ENCODE peak calls at places on chromosomes 6 and 20, in seven cellular contexts. H is tibial artery, V is AG09319, N is fibroblast of lung, T is coronary artery, Y is cardiac fibroblast, D is glutamatergic neuron. L is an unnamed sample.
A peak's percentile ranks its signal among the peaks of the same experiment; 100 is the strongest.

GRCh38 chr20:49758781-49759180 is 45.1 kb upstream of the B4GALT5 start:
- DNase-seq in H (no peak), V (no peak), T (no peak), Y (no peak), D (no peak), N (no peak), L (no peak)

GRCh38 chr6:143535189-143535614 is 23.7 kb upstream of the FUCA2 start:
- DNase-seq in T (no peak), D (no peak), N (no peak), V (no peak), Y (no peak), H (no peak), L (no peak)

GRCh38 chr6:13722880-13723279 is 11.2 kb upstream of the RANBP9 start:
- DNase-seq in H (no peak), T (no peak), V (no peak), N (no peak), Y (no peak), D (no peak), L (no peak)

GRCh38 chr20:10555865-10556308 is 117.9 kb downstream of the JAG1 start:
- DNase-seq in T (no peak), Y (peak; percentile 85), V (no peak), N (peak; percentile 69), D (no peak), H (no peak), L (no peak)

GRCh38 chr6:57265755-57266221 is 43.7 kb upstream of the RAB23 start:
- DNase-seq in T (no peak), V (no peak), N (peak; percentile 80), Y (peak; percentile 88), D (no peak), H (no peak), L (no peak)

GRCh38 chr6:145080651-145081050 is 654.7 kb downstream of the EPM2A start:
- DNase-seq in T (no peak), H (no peak), V (no peak), Y (no peak), D (no peak), N (no peak), L (no peak)

GRCh38 chr6:144469144-144469575 is 184.0 kb downstream of the UTRN start:
- DNase-seq in T (no peak), D (no peak), H (no peak), Y (no peak), V (no peak), N (no peak), L (no peak)

GRCh38 chr6:155177369-155177961 is 86.3 kb upstream of the CLDN20 start:
- DNase-seq in D (no peak), T (no peak), N (peak; percentile 85), H (no peak), V (peak; percentile 39), Y (peak; percentile 89), L (no peak)

GRCh38 chr6:30763618-30764489 is 19.5 kb upstream of the IER3 start:
- DNase-seq in N (no peak), V (no peak), D (no peak), H (no peak), Y (peak; percentile 49), T (no peak), L (no peak)

GRCh38 chr6:138570716-138571020 is 71.4 kb upstream of the NHSL1 start:
- DNase-seq in Y (no peak), T (no peak), D (no peak), N (peak; percentile 23), H (no peak), V (no peak), L (no peak)

DNA sequence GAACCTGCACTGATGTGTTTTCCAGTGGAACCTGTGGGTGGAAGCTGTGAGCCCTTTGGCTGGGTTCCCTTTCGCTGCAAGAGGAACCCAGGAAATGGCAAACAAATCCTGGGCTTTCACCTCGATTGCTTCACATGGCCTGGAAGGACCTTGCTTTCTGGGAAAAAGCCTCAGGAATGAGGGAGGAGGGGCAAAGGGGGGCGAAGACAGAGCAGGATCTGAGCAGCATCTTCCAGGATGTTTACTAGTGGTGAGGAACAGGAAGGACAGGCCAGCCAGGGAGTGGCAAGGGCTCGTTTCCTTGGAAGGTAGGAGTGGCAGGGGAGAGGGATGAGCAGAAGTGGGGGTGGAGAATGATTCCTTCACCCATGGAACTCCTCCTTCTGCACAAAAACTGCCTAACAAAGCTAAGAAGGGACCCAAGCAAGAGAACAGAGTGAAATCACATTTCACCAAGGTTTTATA is 5.9 kb downstream of the SLC2A10 start:
- DNase-seq in H (peak; percentile 38), D (no peak), V (peak; percentile 82), T (no peak), Y (peak; percentile 42), N (peak; percentile 78), L (peak; percentile 23)
- TF ChIP-seq CTCF in H (no peak), D (no peak), V (peak; percentile 16), T (no peak), Y (peak; percentile 19), N (peak; percentile 19), L (no peak)

DNA sequence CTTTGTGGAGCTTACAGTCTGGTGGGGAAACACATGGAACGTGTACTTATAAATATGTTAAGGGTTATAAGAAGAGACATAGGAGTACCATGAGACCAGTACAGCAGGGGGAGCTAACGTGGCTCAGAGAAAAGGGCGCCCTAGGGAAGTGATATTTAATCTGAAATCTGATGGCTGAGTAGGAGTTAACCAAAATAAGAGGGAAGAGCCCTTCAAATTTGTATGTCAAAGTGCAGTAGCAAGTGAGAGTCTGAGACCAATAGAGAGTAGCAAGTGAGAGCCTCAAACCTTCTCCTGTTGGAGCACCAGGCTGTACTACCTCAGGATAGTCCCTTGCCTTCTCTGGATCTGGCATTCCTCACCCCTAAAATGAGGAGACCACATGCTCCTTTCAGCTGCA is 6.1 kb upstream of the PKIG start:
- DNase-seq in N (peak; percentile 81), V (no peak), H (no peak), T (no peak), Y (peak; percentile 79), D (no peak), L (no peak)
- TF ChIP-seq CTCF in N (peak; percentile 49), V (peak; percentile 28), H (peak; percentile 21), T (no peak), Y (peak; percentile 42), D (no peak), L (no peak)

GRCh38 chr6:11204987-11205386 is 27.5 kb downstream of the NEDD9 start:
- DNase-seq in H (no peak), T (no peak), Y (no peak), N (no peak), V (no peak), D (no peak), L (no peak)

GRCh38 chr6:11201772-11202512 is 30.5 kb downstream of the NEDD9 start:
- DNase-seq in Y (no peak), N (no peak), V (no peak), T (no peak), H (no peak), D (no peak), L (no peak)

GRCh38 chr6:11203306-11204009 is 29.0 kb downstream of the NEDD9 start:
- DNase-seq in D (no peak), T (no peak), V (no peak), N (no peak), Y (no peak), H (no peak), L (no peak)

GRCh38 chr6:11201015-11201414 is 31.5 kb downstream of the NEDD9 start:
- DNase-seq in Y (no peak), V (no peak), H (no peak), D (no peak), N (no peak), T (no peak), L (no peak)

GRCh38 chr6:11202513-11203305 is 29.8 kb downstream of the NEDD9 start:
- DNase-seq in T (no peak), D (no peak), N (peak; percentile 19), H (no peak), V (no peak), Y (no peak), L (no peak)
- TF ChIP-seq CTCF in T (no peak), D (no peak), N (no peak), H (no peak), V (no peak), Y (no peak), L (no peak)

DNA sequence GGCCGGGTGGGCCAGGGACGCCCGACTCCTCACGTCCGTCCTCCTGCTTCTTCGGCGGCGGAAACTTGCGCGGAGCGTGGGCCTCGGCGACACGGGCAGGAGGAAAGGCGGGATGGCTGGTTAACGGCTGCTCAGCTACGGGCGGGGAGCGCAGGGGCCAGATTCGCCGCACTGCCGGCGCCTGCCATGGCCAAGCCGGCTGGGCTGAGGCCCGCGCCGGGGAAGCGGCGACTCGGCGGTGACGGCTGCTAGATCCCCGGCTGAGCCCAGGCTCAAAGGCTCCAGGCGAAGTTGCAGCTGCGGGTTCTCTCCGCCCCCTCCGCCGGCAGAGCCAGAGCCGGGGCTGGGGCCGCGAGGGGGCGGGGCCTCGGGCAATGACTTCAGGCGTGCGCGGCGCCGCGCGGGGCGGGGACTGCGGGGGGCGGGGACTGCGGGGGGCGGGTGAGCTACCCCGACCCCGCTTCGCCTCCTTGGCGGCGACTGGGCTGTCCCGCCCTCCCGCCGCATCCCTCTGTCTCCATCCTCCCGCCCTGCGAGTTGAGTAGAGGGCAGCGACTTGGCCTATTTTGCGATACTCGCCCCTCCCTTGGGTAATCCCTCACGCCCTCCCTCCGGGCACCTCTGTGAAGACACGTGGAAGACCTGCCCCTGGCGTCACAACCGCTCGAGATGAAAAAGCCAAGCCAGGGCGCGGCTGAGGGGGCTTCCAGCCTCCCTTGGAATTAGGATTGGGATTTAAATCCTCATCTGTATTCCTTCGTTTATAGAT is at the start of gene CEP85L:
- DNase-seq in H (peak; percentile 89), V (peak; percentile 70), Y (peak; percentile 86), T (peak; percentile 89), N (peak; percentile 88), D (peak; percentile 96), L (peak; percentile 62)
- TF ChIP-seq CTCF in H (peak; percentile 36), V (no peak), Y (no peak), T (no peak), N (no peak), D (no peak), L (no peak)

GRCh38 chr6:44222987-44223470 is 366 bp upstream of the SLC29A1 start:
- DNase-seq in D (no peak), H (peak; percentile 59), V (no peak), T (no peak), N (no peak), Y (no peak), L (no peak)
- TF ChIP-seq CTCF in D (no peak), H (no peak), V (no peak), T (no peak), N (no peak), Y (no peak), L (no peak)

GRCh38 chr6:121516331-121516730 is 80.9 kb downstream of the GJA1 start:
- DNase-seq in N (no peak), D (no peak), T (no peak), H (no peak), V (no peak), Y (peak; percentile 90), L (no peak)
- TF ChIP-seq CTCF in N (no peak), D (no peak), T (no peak), H (no peak), V (no peak), Y (no peak), L (no peak)